ENCODE peak calls at places on chromosomes 3 and 15, in nine cellular contexts. One of them, this sample, is unnamed.
A peak's percentile ranks its signal among the peaks of the same experiment; 100 is the strongest.

GRCh38 chr3:122609798-122610559 is 32.5 kb downstream of the PARP15 start:
- DNase-seq in heart left ventricle: no peak
- DNase-seq in PC-9: no peak
- DNase-seq in breast epithelium: no peak
- DNase-seq in naive thymus-derived CD4-positive, alpha-beta T cell: no peak
- DNase-seq in IMR-90: peak; percentile 89
- DNase-seq in upper lobe of right lung: no peak
- DNase-seq in A549: peak; percentile 46
- DNase-seq in thoracic aorta: no peak
- DNase-seq in this sample: no peak

GRCh38 chr15:60721706-60722105 is 242.8 kb upstream of the ICE2 start:
- DNase-seq in heart left ventricle: no peak
- DNase-seq in PC-9: no peak
- DNase-seq in breast epithelium: no peak
- DNase-seq in naive thymus-derived CD4-positive, alpha-beta T cell: no peak
- DNase-seq in IMR-90: peak; percentile 80
- DNase-seq in upper lobe of right lung: no peak
- DNase-seq in A549: no peak
- DNase-seq in thoracic aorta: no peak
- DNase-seq in this sample: no peak

GRCh38 chr15:67914537-67915373 is 74.9 kb upstream of the RNU6-1 start:
- DNase-seq in heart left ventricle: peak; percentile 60
- DNase-seq in PC-9: no peak
- DNase-seq in breast epithelium: no peak
- DNase-seq in naive thymus-derived CD4-positive, alpha-beta T cell: no peak
- DNase-seq in IMR-90: peak; percentile 28
- DNase-seq in upper lobe of right lung: peak; percentile 80
- DNase-seq in A549: peak; percentile 60
- DNase-seq in thoracic aorta: peak; percentile 19
- DNase-seq in this sample: peak; percentile 64

GRCh38 chr3:65779393-65779792 is 259.3 kb downstream of the MAGI1 start:
- DNase-seq in heart left ventricle: no peak
- DNase-seq in PC-9: no peak
- DNase-seq in breast epithelium: no peak
- DNase-seq in naive thymus-derived CD4-positive, alpha-beta T cell: no peak
- DNase-seq in IMR-90: no peak
- DNase-seq in upper lobe of right lung: no peak
- DNase-seq in A549: no peak
- DNase-seq in thoracic aorta: no peak
- DNase-seq in this sample: no peak

GRCh38 chr3:164730810-164731209 is 347.5 kb downstream of the SI start:
- DNase-seq in heart left ventricle: no peak
- DNase-seq in PC-9: no peak
- DNase-seq in breast epithelium: no peak
- DNase-seq in naive thymus-derived CD4-positive, alpha-beta T cell: no peak
- DNase-seq in IMR-90: no peak
- DNase-seq in upper lobe of right lung: no peak
- DNase-seq in A549: no peak
- DNase-seq in thoracic aorta: no peak
- DNase-seq in this sample: no peak

GRCh38 chr15:100703032-100703578 is 100.7 kb downstream of the ASB7 start:
- DNase-seq in heart left ventricle: no peak
- DNase-seq in PC-9: no peak
- DNase-seq in breast epithelium: peak; percentile 7
- DNase-seq in naive thymus-derived CD4-positive, alpha-beta T cell: no peak
- DNase-seq in IMR-90: peak; percentile 93
- DNase-seq in upper lobe of right lung: peak; percentile 10
- DNase-seq in A549: no peak
- DNase-seq in thoracic aorta: no peak
- DNase-seq in this sample: no peak

GRCh38 chr3:62600033-62600432 is 226.7 kb upstream of the FEZF2 start:
- DNase-seq in heart left ventricle: no peak
- DNase-seq in PC-9: no peak
- DNase-seq in breast epithelium: no peak
- DNase-seq in naive thymus-derived CD4-positive, alpha-beta T cell: no peak
- DNase-seq in IMR-90: no peak
- DNase-seq in upper lobe of right lung: no peak
- DNase-seq in A549: no peak
- DNase-seq in thoracic aorta: no peak
- DNase-seq in this sample: no peak

GRCh38 chr3:36900474-36901443 is 44.1 kb downstream of the TRANK1 start:
- DNase-seq in heart left ventricle: no peak
- DNase-seq in PC-9: no peak
- DNase-seq in breast epithelium: no peak
- DNase-seq in naive thymus-derived CD4-positive, alpha-beta T cell: no peak
- DNase-seq in IMR-90: no peak
- DNase-seq in upper lobe of right lung: no peak
- DNase-seq in A549: no peak
- DNase-seq in thoracic aorta: no peak
- DNase-seq in this sample: no peak

GRCh38 chr3:50254577-50255250 is 14.2 kb upstream of the SEMA3B start:
- DNase-seq in heart left ventricle: peak; percentile 87
- DNase-seq in PC-9: no peak
- DNase-seq in breast epithelium: no peak
- DNase-seq in naive thymus-derived CD4-positive, alpha-beta T cell: no peak
- DNase-seq in IMR-90: no peak
- DNase-seq in upper lobe of right lung: peak; percentile 81
- DNase-seq in A549: no peak
- DNase-seq in thoracic aorta: no peak
- DNase-seq in this sample: peak; percentile 86

GRCh38 chr15:68413363-68414255 is 18.4 kb downstream of the ITGA11 start:
- DNase-seq in heart left ventricle: peak; percentile 24
- DNase-seq in PC-9: no peak
- DNase-seq in breast epithelium: no peak
- DNase-seq in naive thymus-derived CD4-positive, alpha-beta T cell: no peak
- DNase-seq in IMR-90: no peak
- DNase-seq in upper lobe of right lung: no peak
- DNase-seq in A549: no peak
- DNase-seq in thoracic aorta: no peak
- DNase-seq in this sample: no peak

GRCh38 chr3:172522871-172523818 is at the start of gene TNFSF10:
- DNase-seq in heart left ventricle: peak; percentile 70
- DNase-seq in PC-9: peak; percentile 62
- DNase-seq in breast epithelium: peak; percentile 60
- DNase-seq in naive thymus-derived CD4-positive, alpha-beta T cell: peak; percentile 70
- DNase-seq in IMR-90: peak; percentile 22
- DNase-seq in upper lobe of right lung: peak; percentile 77
- DNase-seq in A549: no peak
- DNase-seq in thoracic aorta: no peak
- DNase-seq in this sample: peak; percentile 77

GRCh38 chr3:171525437-171525836 is 65.2 kb upstream of the TNIK start:
- DNase-seq in heart left ventricle: no peak
- DNase-seq in PC-9: no peak
- DNase-seq in breast epithelium: no peak
- DNase-seq in naive thymus-derived CD4-positive, alpha-beta T cell: no peak
- DNase-seq in IMR-90: no peak
- DNase-seq in upper lobe of right lung: no peak
- DNase-seq in A549: no peak
- DNase-seq in thoracic aorta: no peak
- DNase-seq in this sample: no peak

GRCh38 chr15:56739964-56740640 is 6.8 kb upstream of the ZNF280D start:
- DNase-seq in heart left ventricle: no peak
- DNase-seq in PC-9: no peak
- DNase-seq in breast epithelium: no peak
- DNase-seq in naive thymus-derived CD4-positive, alpha-beta T cell: no peak
- DNase-seq in IMR-90: no peak
- DNase-seq in upper lobe of right lung: no peak
- DNase-seq in A549: no peak
- DNase-seq in thoracic aorta: no peak
- DNase-seq in this sample: no peak

GRCh38 chr15:56741541-56741940 is 8.2 kb upstream of the ZNF280D start:
- DNase-seq in heart left ventricle: no peak
- DNase-seq in PC-9: no peak
- DNase-seq in breast epithelium: no peak
- DNase-seq in naive thymus-derived CD4-positive, alpha-beta T cell: no peak
- DNase-seq in IMR-90: no peak
- DNase-seq in upper lobe of right lung: no peak
- DNase-seq in A549: no peak
- DNase-seq in thoracic aorta: no peak
- DNase-seq in this sample: no peak

GRCh38 chr15:56737791-56738190 is 4.5 kb upstream of the ZNF280D start:
- DNase-seq in heart left ventricle: no peak
- DNase-seq in PC-9: no peak
- DNase-seq in breast epithelium: no peak
- DNase-seq in naive thymus-derived CD4-positive, alpha-beta T cell: no peak
- DNase-seq in IMR-90: no peak
- DNase-seq in upper lobe of right lung: no peak
- DNase-seq in A549: no peak
- DNase-seq in thoracic aorta: no peak
- DNase-seq in this sample: no peak

GRCh38 chr15:56736881-56737707 is 3.8 kb upstream of the ZNF280D start:
- DNase-seq in heart left ventricle: no peak
- DNase-seq in PC-9: no peak
- DNase-seq in breast epithelium: no peak
- DNase-seq in naive thymus-derived CD4-positive, alpha-beta T cell: no peak
- DNase-seq in IMR-90: no peak
- DNase-seq in upper lobe of right lung: no peak
- DNase-seq in A549: no peak
- DNase-seq in thoracic aorta: no peak
- DNase-seq in this sample: no peak

DNA sequence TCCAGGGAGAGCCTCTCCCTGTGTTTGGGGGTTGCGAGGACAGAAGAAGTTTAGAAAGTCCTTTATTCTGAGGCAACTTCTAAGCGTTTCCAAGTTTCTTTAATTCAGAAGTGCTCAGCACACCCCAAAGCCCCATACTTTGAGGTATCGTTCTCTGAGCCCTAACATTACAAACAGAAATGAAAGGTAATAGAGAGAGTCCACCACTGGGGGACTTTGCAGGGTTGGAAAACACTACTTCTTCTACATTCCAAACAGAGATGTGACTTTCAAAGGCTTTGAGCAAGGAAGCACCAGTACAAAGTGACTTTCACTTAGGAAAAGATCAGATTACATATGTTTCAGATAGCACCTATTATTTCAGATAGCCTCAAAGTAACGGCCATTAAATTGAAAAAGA is 6.2 kb upstream of the ZNF280D start:
- DNase-seq in heart left ventricle: no peak
- DNase-seq in PC-9: no peak
- DNase-seq in breast epithelium: no peak
- DNase-seq in naive thymus-derived CD4-positive, alpha-beta T cell: no peak
- DNase-seq in IMR-90: no peak
- DNase-seq in upper lobe of right lung: no peak
- DNase-seq in A549: no peak
- DNase-seq in thoracic aorta: no peak
- DNase-seq in this sample: no peak
- H3K4me3 ChIP-seq in heart left ventricle: no peak overlapping the region
- H3K4me3 ChIP-seq in PC-9: no peak overlapping the region
- H3K4me3 ChIP-seq in breast epithelium: no peak overlapping the region
- H3K4me3 ChIP-seq in naive thymus-derived CD4-positive, alpha-beta T cell: no peak overlapping the region
- H3K4me3 ChIP-seq in IMR-90: no peak overlapping the region
- H3K4me3 ChIP-seq in upper lobe of right lung: no peak overlapping the region
- H3K4me3 ChIP-seq in A549: no peak overlapping the region
- H3K4me3 ChIP-seq in thoracic aorta: no peak overlapping the region
- H3K4me3 ChIP-seq in this sample: no peak overlapping the region

GRCh38 chr3:23805228-23805880 is 401 bp upstream of the UBE2E1 start:
- DNase-seq in heart left ventricle: no peak
- DNase-seq in PC-9: peak; percentile 14
- DNase-seq in breast epithelium: no peak
- DNase-seq in naive thymus-derived CD4-positive, alpha-beta T cell: no peak
- DNase-seq in IMR-90: no peak
- DNase-seq in upper lobe of right lung: no peak
- DNase-seq in A549: peak; percentile 47
- DNase-seq in thoracic aorta: no peak
- DNase-seq in this sample: no peak
- H3K27ac ChIP-seq in heart left ventricle: no peak overlapping the region
- H3K27ac ChIP-seq in PC-9: peak overlapping the region; percentile 87
- H3K27ac ChIP-seq in breast epithelium: peak overlapping the region; percentile 94
- H3K27ac ChIP-seq in naive thymus-derived CD4-positive, alpha-beta T cell: peak overlapping the region; percentile 66
- H3K27ac ChIP-seq in IMR-90: peak overlapping the region; percentile 18
- H3K27ac ChIP-seq in upper lobe of right lung: peak overlapping the region; percentile 60
- H3K27ac ChIP-seq in A549: peak overlapping the region; percentile 97
- H3K27ac ChIP-seq in thoracic aorta: no peak overlapping the region
- H3K27ac ChIP-seq in this sample: peak overlapping the region; percentile 89

GRCh38 chr15:35032471-35032870 is 44.4 kb upstream of the ZNF770 start:
- DNase-seq in heart left ventricle: no peak
- DNase-seq in PC-9: no peak
- DNase-seq in breast epithelium: no peak
- DNase-seq in naive thymus-derived CD4-positive, alpha-beta T cell: no peak
- DNase-seq in IMR-90: no peak
- DNase-seq in upper lobe of right lung: no peak
- DNase-seq in A549: no peak
- DNase-seq in thoracic aorta: no peak
- DNase-seq in this sample: no peak
- H3K9me3 ChIP-seq in heart left ventricle: no peaks in the 10 kb centered on the region
- H3K9me3 ChIP-seq in PC-9: no peaks in the 10 kb centered on the region
- H3K9me3 ChIP-seq in breast epithelium: no peaks in the 10 kb centered on the region
- H3K9me3 ChIP-seq in naive thymus-derived CD4-positive, alpha-beta T cell: no peaks in the 10 kb centered on the region
- H3K9me3 ChIP-seq in IMR-90: no peaks in the 10 kb centered on the region
- H3K9me3 ChIP-seq in upper lobe of right lung: no peaks in the 10 kb centered on the region
- H3K9me3 ChIP-seq in A549: no peaks in the 10 kb centered on the region
- H3K9me3 ChIP-seq in thoracic aorta: no peaks in the 10 kb centered on the region
- H3K9me3 ChIP-seq in this sample: no peaks in the 10 kb centered on the region

GRCh38 chr15:72778796-72779195 is 4.8 kb downstream of the ADPGK start:
- DNase-seq in heart left ventricle: no peak
- DNase-seq in PC-9: no peak
- DNase-seq in breast epithelium: no peak
- DNase-seq in naive thymus-derived CD4-positive, alpha-beta T cell: no peak
- DNase-seq in IMR-90: peak; percentile 34
- DNase-seq in upper lobe of right lung: no peak
- DNase-seq in A549: no peak
- DNase-seq in thoracic aorta: no peak
- DNase-seq in this sample: no peak
- H3K4me3 ChIP-seq in heart left ventricle: no peak overlapping the region
- H3K4me3 ChIP-seq in PC-9: no peak overlapping the region
- H3K4me3 ChIP-seq in breast epithelium: no peak overlapping the region
- H3K4me3 ChIP-seq in naive thymus-derived CD4-positive, alpha-beta T cell: no peak overlapping the region
- H3K4me3 ChIP-seq in IMR-90: no peak overlapping the region
- H3K4me3 ChIP-seq in upper lobe of right lung: no peak overlapping the region
- H3K4me3 ChIP-seq in A549: no peak overlapping the region
- H3K4me3 ChIP-seq in thoracic aorta: no peak overlapping the region
- H3K4me3 ChIP-seq in this sample: no peak overlapping the region

GRCh38 chr3:56557815-56558170 is 818 bp downstream of the CCDC66 start:
- DNase-seq in heart left ventricle: no peak
- DNase-seq in PC-9: no peak
- DNase-seq in breast epithelium: no peak
- DNase-seq in naive thymus-derived CD4-positive, alpha-beta T cell: no peak
- DNase-seq in IMR-90: no peak
- DNase-seq in upper lobe of right lung: no peak
- DNase-seq in A549: no peak
- DNase-seq in thoracic aorta: no peak
- DNase-seq in this sample: no peak
- H3K27ac ChIP-seq in heart left ventricle: no peak overlapping the region
- H3K27ac ChIP-seq in PC-9: no peak overlapping the region
- H3K27ac ChIP-seq in breast epithelium: peak overlapping the region; percentile 94
- H3K27ac ChIP-seq in naive thymus-derived CD4-positive, alpha-beta T cell: peak overlapping the region; percentile 99
- H3K27ac ChIP-seq in IMR-90: no peak overlapping the region
- H3K27ac ChIP-seq in upper lobe of right lung: peak overlapping the region; percentile 93
- H3K27ac ChIP-seq in A549: peak overlapping the region; percentile 90
- H3K27ac ChIP-seq in thoracic aorta: peak overlapping the region; percentile 84
- H3K27ac ChIP-seq in this sample: peak overlapping the region; percentile 82